ENCODE peak calls at places on chromosomes 3 and 15, in ten cellular contexts. H is GM06990; A is suprapubic skin; G is testis; M is cardiac muscle cell; T is CD4-positive, alpha-beta memory T cell; X is A673; L is LNCaP clone FGC; E is adipocyte; D is AG04450. Z is an unnamed sample.

GRCh38 chr3:176286456-176287115 is 910.7 kb downstream of the TBL1XR1 start:
- DNase-seq in G (no peak), H (no peak), L (no peak), E (peak; percentile 68), A (no peak), D (no peak), M (no peak), X (no peak), T (no peak), Z (no peak)

GRCh38 chr3:48248095-48248863 is 7.4 kb downstream of the ZNF589 start:
- DNase-seq in A (no peak), D (no peak), M (no peak), G (no peak), T (no peak), X (peak; percentile 75), L (no peak), E (no peak), H (no peak), Z (no peak)

GRCh38 chr3:151037746-151038145 is 47.7 kb upstream of the MED12L start:
- DNase-seq in A (no peak), X (peak; percentile 55), D (peak; percentile 93), M (no peak), T (no peak), H (no peak), L (no peak), E (peak; percentile 87), G (peak; percentile 52), Z (peak; percentile 94)

GRCh38 chr3:127461286-127461685 is 129.2 kb downstream of the TPRA1 start:
- DNase-seq in D (no peak), T (no peak), A (no peak), G (no peak), L (no peak), H (no peak), E (no peak), X (no peak), M (no peak), Z (no peak)

GRCh38 chr3:188006726-188007393 is 147.1 kb upstream of the LPP start:
- DNase-seq in D (no peak), M (peak; percentile 34), H (no peak), E (no peak), G (no peak), X (no peak), A (no peak), L (no peak), T (no peak), Z (no peak)

GRCh38 chr15:94670436-94671034 is 439.2 kb downstream of the MCTP2 start:
- DNase-seq in M (peak; percentile 58), X (peak; percentile 59), L (peak; percentile 7), E (peak; percentile 74), D (peak; percentile 6), T (no peak), G (no peak), H (no peak), A (no peak), Z (no peak)

GRCh38 chr3:193317901-193318300 is 60.7 kb downstream of the ATP13A5 start:
- DNase-seq in X (no peak), D (no peak), H (no peak), L (peak; percentile 13), M (no peak), G (no peak), T (no peak), E (no peak), A (no peak), Z (no peak)

GRCh38 chr3:14899993-14900618 is 47.3 kb upstream of the NR2C2 start:
- DNase-seq in E (no peak), M (no peak), A (no peak), H (no peak), L (no peak), G (no peak), T (no peak), D (no peak), X (no peak), Z (no peak)

GRCh38 chr15:93073465-93073952 is 15.5 kb downstream of the RGMA start:
- DNase-seq in H (no peak), L (no peak), G (peak; percentile 31), D (no peak), X (no peak), E (no peak), T (no peak), M (no peak), A (peak; percentile 71), Z (no peak)

GRCh38 chr15:93070901-93071300 is 18.1 kb downstream of the RGMA start:
- DNase-seq in L (no peak), M (no peak), D (no peak), E (no peak), G (no peak), H (no peak), T (no peak), A (no peak), X (no peak), Z (no peak)

GRCh38 chr15:93071469-93071891 is 17.5 kb downstream of the RGMA start:
- DNase-seq in G (no peak), A (peak; percentile 56), X (no peak), H (no peak), L (no peak), D (no peak), M (peak; percentile 26), T (no peak), E (peak; percentile 51), Z (no peak)

GRCh38 chr15:93072011-93072410 is 17.0 kb downstream of the RGMA start:
- DNase-seq in T (no peak), M (no peak), D (no peak), A (peak; percentile 62), E (peak; percentile 89), L (no peak), X (peak; percentile 60), G (no peak), H (no peak), Z (peak; percentile 24)

GRCh38 chr15:93072440-93073394 is 16.3 kb downstream of the RGMA start:
- DNase-seq in X (peak; percentile 78), M (peak; percentile 95), G (peak; percentile 81), E (peak; percentile 96), T (no peak), L (no peak), D (no peak), H (no peak), A (peak; percentile 83), Z (peak; percentile 13)
- H3K4me3 ChIP-seq in X (peak overlapping the region; percentile 64), M (peak overlapping the region; percentile 87), G (peak overlapping the region; percentile 74), E (peak overlapping the region; percentile 91), T (no peak overlapping the region), L (peak overlapping the region; percentile 53), D (peak overlapping the region; percentile 66), H (no peak overlapping the region), A (peak overlapping the region; percentile 72), Z (peak overlapping the region; percentile 67)

DNA sequence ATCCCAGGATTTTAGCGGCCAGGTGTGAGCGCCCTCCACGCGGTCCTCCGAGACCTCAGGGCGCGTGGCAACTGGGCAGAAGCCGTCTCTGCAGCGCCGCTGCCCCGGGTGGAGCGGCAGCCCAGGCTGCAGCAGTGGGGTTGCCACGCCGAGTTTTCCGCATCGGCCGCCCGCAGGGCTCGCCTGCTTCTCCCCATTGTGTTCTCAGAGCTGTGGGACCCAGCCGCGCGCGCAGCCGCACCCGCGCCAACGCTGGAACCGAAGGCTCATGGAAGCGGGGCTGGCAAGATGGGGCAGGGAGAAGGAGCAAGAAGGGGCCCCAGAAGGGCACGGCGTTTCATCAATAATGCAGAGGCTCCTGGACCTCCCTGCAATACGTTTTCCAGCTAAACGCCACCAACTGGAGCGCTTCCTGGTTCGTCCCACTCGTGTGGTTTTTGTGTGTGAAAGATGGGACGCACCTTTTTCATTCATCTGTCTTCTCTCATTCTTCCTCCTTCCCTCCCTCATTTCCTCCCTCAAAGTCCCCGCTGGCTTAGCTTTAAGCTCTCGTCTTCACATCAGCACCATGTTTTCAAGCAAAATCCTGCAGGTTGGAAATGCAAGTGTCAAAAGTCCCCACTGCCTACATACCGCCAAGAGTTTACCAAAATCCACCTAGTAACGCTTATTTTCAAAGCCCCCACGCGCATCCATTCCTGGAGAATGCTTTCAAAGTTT is 1.2 kb downstream of the ROBO1 start:
- DNase-seq in A (no peak), X (no peak), E (no peak), G (peak; percentile 17), M (peak; percentile 13), L (no peak), H (no peak), T (no peak), D (no peak), Z (no peak)
- H3K4me3 ChIP-seq in A (peak overlapping the region; percentile 28), X (peak overlapping the region; percentile 43), E (no peak overlapping the region), G (peak overlapping the region; percentile 47), M (peak overlapping the region; percentile 41), L (no peak overlapping the region), H (no peak overlapping the region), T (no peak overlapping the region), D (no peak overlapping the region), Z (peak overlapping the region; percentile 32)

GRCh38 chr3:158768361-158768787 is 33.5 kb upstream of the MFSD1 start:
- DNase-seq in T (no peak), L (no peak), H (no peak), A (peak; percentile 73), D (peak; percentile 49), M (peak; percentile 47), X (no peak), E (peak; percentile 73), G (peak; percentile 63), Z (peak; percentile 61)

GRCh38 chr3:158770254-158771017 is 31.4 kb upstream of the MFSD1 start:
- DNase-seq in H (no peak), D (peak; percentile 72), E (peak; percentile 80), X (no peak), G (no peak), A (no peak), T (no peak), L (no peak), M (no peak), Z (peak; percentile 56)

GRCh38 chr3:158771018-158771350 is 30.9 kb upstream of the MFSD1 start:
- DNase-seq in H (no peak), G (no peak), T (no peak), X (no peak), L (no peak), D (no peak), M (no peak), E (no peak), A (no peak), Z (no peak)

GRCh38 chr3:158768881-158769518 is 32.9 kb upstream of the MFSD1 start:
- DNase-seq in H (no peak), A (no peak), G (peak; percentile 26), L (no peak), T (no peak), X (no peak), M (no peak), D (peak; percentile 92), E (peak; percentile 96), Z (peak; percentile 84)

DNA sequence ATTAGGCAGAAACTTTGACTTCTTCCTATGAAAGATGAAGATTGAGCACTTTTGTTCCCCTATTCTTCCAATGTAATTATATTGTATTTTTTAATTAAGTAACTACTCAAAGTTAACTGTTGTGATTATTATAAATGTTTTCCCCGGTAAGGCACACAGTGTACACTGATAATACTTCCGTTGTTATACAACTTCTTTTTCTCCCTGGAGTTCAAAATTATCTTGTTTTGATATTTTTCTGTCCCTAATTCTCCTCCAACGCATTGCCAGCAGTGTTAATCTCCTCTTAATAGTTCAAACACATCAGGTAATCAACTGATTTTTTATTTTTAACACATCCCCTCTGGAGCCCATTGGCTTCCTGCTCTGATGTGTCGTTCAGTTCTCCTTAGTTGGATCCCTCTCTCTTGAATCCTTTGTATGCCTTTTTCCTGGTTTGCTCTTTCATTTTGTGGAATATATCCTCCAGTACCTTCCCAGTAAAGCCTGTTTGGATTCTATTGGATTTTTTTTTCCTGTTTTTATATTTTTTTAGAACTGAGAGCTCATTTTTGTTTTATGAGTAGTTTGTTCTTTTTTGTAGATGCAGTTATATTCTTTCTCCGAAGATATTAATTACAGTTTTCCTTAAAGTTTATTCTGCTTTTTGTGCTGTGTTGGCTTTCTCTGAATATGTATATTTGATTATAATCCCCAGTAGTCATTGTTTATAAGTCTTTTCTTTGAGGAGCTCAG is 32.2 kb upstream of the MFSD1 start:
- DNase-seq in E (peak; percentile 16), X (no peak), M (no peak), G (no peak), A (no peak), L (no peak), H (no peak), T (no peak), D (no peak), Z (no peak)
- H3K4me3 ChIP-seq in E (no peak overlapping the region), X (no peak overlapping the region), M (no peak overlapping the region), G (no peak overlapping the region), A (no peak overlapping the region), L (no peak overlapping the region), H (no peak overlapping the region), T (no peak overlapping the region), D (no peak overlapping the region), Z (no peak overlapping the region)

DNA sequence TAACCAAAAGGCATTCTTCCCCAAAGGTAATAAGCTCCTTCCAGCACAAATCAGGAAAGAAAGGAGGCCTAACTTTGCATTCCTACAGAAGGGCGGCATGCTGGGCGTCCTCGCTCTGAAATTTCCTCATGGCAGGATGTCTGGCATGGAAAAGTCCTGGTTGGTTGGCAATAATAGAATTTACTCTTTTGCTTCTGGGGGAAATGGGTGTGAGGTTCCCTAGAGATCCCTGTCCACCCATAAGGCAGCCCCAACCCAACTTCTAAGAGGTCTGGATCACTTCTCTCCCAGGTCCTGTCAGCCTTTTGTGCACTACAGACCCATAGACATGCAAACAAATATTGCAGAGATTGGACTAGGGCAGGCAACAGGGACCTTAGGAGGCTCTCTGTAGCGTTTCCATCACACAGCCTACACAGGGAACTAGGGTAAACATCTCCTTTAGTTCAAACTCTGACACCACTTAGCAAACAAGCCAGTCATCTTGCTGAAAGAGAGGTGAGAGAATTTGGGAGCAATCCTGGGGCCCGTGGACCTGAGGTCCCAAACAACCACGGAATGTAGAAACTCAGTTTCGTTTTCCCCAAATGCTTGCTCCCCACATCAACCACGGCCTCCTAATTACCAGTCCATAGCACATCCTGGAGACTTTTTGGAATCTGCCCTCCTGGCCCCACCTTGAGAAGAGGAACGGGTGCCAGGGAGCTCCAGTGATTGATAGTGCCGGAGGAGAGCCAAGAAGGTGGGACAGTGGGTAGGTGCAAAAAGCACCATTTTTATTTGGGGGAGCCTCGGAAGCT is 2.1 kb downstream of the ZIC4 start:
- DNase-seq in L (no peak), T (no peak), A (no peak), H (no peak), M (no peak), X (no peak), D (no peak), G (no peak), E (no peak), Z (no peak)
- H3K4me3 ChIP-seq in L (no peak overlapping the region), T (no peak overlapping the region), A (no peak overlapping the region), H (no peak overlapping the region), M (no peak overlapping the region), X (no peak overlapping the region), D (no peak overlapping the region), G (no peak overlapping the region), E (no peak overlapping the region), Z (no peak overlapping the region)

Z was measured in skeletal muscle cell.